ENCODE peak calls at places on chromosomes 2 and 18, in eight cellular contexts. G is AG09309, I is prostate gland, M is fibroblast of pulmonary artery, J is heart right ventricle, E is fibroblast of the aortic adventitia, A is K562, K is tibial nerve. L is an unnamed sample.

GRCh38 chr18:12777543-12777942 is 74.7 kb downstream of the PSMG2 start:
- DNase-seq in G (no peak), I (no peak), M (no peak), J (no peak), E (no peak), A (no peak), K (no peak), L (peak)

GRCh38 chr2:239002960-239003932 is 155.4 kb downstream of the TWIST2 start:
- DNase-seq in G (peak), I (no peak), M (peak), J (no peak), E (peak), A (no peak), K (peak), L (peak)

GRCh38 chr18:76823574-76823973 is 1.2 kb downstream of the ZNF236 start:
- DNase-seq in G (no peak), I (no peak), M (no peak), J (no peak), E (no peak), A (peak), K (no peak), L (no peak)

GRCh38 chr2:8190279-8190678 is 491.6 kb upstream of the ID2 start:
- DNase-seq in G (no peak), I (no peak), M (no peak), J (no peak), E (no peak), A (no peak), K (no peak), L (no peak)

GRCh38 chr18:48837676-48838075 is 113.1 kb downstream of the SMAD7 start:
- DNase-seq in G (no peak), I (no peak), M (no peak), J (no peak), E (no peak), A (no peak), K (no peak), L (no peak)

GRCh38 chr2:102037681-102038080 is 45.9 kb downstream of the IL1R2 start:
- DNase-seq in G (peak), I (no peak), M (peak), J (no peak), E (peak), A (no peak), K (peak), L (peak)

GRCh38 chr2:113281920-113282746 is 3.4 kb upstream of the PAX8 start:
- DNase-seq in G (no peak), I (no peak), M (peak), J (no peak), E (no peak), A (no peak), K (no peak), L (no peak)

GRCh38 chr18:58024139-58024538 is 19.9 kb upstream of the NEDD4L start:
- DNase-seq in G (no peak), I (no peak), M (no peak), J (no peak), E (no peak), A (no peak), K (no peak), L (peak)

GRCh38 chr2:19881866-19882265 is 19.9 kb downstream of the TTC32 start:
- DNase-seq in G (no peak), I (no peak), M (no peak), J (no peak), E (no peak), A (no peak), K (no peak), L (no peak)

GRCh38 chr2:42859006-42859552 is 66.7 kb upstream of the HAAO start:
- DNase-seq in G (peak), I (peak), M (peak), J (peak), E (peak), A (peak), K (peak), L (peak)

GRCh38 chr2:204491528-204491927 is 53.7 kb upstream of the PARD3B start:
- DNase-seq in G (no peak), I (no peak), M (peak), J (no peak), E (peak), A (no peak), K (no peak), L (no peak)

GRCh38 chr2:85596486-85597143 is 1.1 kb downstream of the RNF181 start:
- DNase-seq in G (no peak), I (no peak), M (no peak), J (no peak), E (no peak), A (no peak), K (no peak), L (no peak)

GRCh38 chr18:12307871-12308385 is at the start of gene TUBB6:
- DNase-seq in G (no peak), I (no peak), M (peak), J (peak), E (peak), A (peak), K (peak), L (peak)

GRCh38 chr2:46591562-46591961 is 112.2 kb downstream of the TMEM247 start:
- DNase-seq in G (no peak), I (no peak), M (no peak), J (no peak), E (no peak), A (no peak), K (no peak), L (no peak)

GRCh38 chr2:97919858-97920257 is 75.9 kb downstream of the TMEM131 start:
- DNase-seq in G (no peak), I (no peak), M (no peak), J (no peak), E (no peak), A (no peak), K (no peak), L (no peak)

GRCh38 chr2:239411549-239412319 is 10.9 kb upstream of the HDAC4 start:
- DNase-seq in G (no peak), I (no peak), M (no peak), J (no peak), E (no peak), A (no peak), K (no peak), L (no peak)

GRCh38 chr2:195316485-195316884 is 340.5 kb upstream of the SLC39A10 start:
- DNase-seq in G (no peak), I (no peak), M (peak), J (no peak), E (peak), A (no peak), K (no peak), L (no peak)

GRCh38 chr2:172813314-172813888 is 77.8 kb downstream of the RAPGEF4 start:
- DNase-seq in G (no peak), I (peak), M (peak), J (peak), E (peak), A (peak), K (no peak), L (peak)

GRCh38 chr18:77899972-77900754 is 650.5 kb downstream of the GALR1 start:
- DNase-seq in G (no peak), I (no peak), M (peak), J (no peak), E (no peak), A (peak), K (no peak), L (peak)

GRCh38 chr2:70641263-70641784 is 87.7 kb upstream of the TGFA start:
- DNase-seq in G (no peak), I (no peak), M (no peak), J (no peak), E (no peak), A (no peak), K (no peak), L (no peak)

DNA sequence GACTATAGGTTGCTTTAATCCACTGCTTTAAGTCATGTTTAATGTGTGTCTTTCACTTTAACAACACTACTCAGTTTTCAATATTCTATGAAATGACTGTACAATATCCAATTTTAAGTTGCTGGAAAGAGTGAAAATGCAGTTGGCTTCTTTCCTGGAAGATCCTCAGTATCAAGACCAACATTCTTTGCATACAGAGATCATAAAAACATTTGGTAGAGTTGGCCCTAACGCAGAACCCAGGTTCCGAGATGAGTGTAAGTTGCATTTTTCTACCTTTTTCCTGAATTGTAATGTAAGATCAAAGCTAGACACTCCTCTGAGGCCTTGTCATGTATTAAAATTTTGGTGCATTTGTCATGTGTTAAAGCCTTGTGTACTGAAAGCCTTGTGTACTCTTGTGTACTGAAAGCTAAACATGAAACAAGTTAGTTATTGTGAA is 42.9 kb upstream of the TNFRSF11A start:
- DNase-seq in G (peak), I (no peak), M (peak), J (no peak), E (peak), A (no peak), K (no peak), L (peak)
- H3K4me3 ChIP-seq in G (no peak), I (no peak), M (no peak), J (no peak), E (no peak), A (no peak), K (no peak), L (no peak)

GRCh38 chr2:138948070-138948539 is 167.9 kb upstream of the NXPH2 start:
- DNase-seq in G (peak), I (no peak), M (peak), J (peak), E (peak), A (no peak), K (peak), L (peak)

DNA sequence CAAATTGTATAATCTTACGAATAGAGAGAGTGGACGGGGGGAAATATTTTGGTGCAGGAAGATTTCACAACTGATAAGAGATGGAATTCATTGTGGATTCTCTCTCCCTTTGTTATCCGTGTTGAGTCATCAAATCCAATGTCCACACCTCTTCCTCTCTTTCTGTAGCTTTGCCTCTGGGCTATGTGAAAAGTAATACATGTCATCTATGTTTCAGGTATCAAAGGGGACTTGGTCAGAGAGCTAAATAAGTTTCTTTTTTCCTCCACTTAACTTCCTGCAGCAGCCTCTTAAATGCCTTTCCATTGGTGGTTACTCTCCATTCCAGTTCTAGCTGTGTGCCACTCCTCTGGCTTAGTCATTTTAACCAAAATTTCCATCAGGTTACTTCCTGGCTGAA is 169.3 kb upstream of the NXPH2 start:
- DNase-seq in G (no peak), I (no peak), M (no peak), J (no peak), E (peak), A (no peak), K (no peak), L (no peak)
- TF ChIP-seq CTCF in G (no peak), I (no peak), M (no peak), J (no peak), E (no peak), A (no peak), K (no peak), L (no peak)

GRCh38 chr2:241822264-241822623 is 13.3 kb downstream of the NEU4 start:
- DNase-seq in G (no peak), I (no peak), M (no peak), J (no peak), E (no peak), A (no peak), K (no peak), L (no peak)

GRCh38 chr2:241821460-241822263 is 12.7 kb downstream of the NEU4 start:
- DNase-seq in G (no peak), I (no peak), M (no peak), J (peak), E (no peak), A (no peak), K (no peak), L (no peak)

GRCh38 chr2:241818943-241819270 is 9.9 kb downstream of the NEU4 start:
- DNase-seq in G (no peak), I (no peak), M (no peak), J (no peak), E (no peak), A (no peak), K (no peak), L (no peak)

GRCh38 chr2:241818229-241818942 is 9.4 kb downstream of the NEU4 start:
- DNase-seq in G (no peak), I (no peak), M (no peak), J (no peak), E (no peak), A (no peak), K (no peak), L (no peak)

DNA sequence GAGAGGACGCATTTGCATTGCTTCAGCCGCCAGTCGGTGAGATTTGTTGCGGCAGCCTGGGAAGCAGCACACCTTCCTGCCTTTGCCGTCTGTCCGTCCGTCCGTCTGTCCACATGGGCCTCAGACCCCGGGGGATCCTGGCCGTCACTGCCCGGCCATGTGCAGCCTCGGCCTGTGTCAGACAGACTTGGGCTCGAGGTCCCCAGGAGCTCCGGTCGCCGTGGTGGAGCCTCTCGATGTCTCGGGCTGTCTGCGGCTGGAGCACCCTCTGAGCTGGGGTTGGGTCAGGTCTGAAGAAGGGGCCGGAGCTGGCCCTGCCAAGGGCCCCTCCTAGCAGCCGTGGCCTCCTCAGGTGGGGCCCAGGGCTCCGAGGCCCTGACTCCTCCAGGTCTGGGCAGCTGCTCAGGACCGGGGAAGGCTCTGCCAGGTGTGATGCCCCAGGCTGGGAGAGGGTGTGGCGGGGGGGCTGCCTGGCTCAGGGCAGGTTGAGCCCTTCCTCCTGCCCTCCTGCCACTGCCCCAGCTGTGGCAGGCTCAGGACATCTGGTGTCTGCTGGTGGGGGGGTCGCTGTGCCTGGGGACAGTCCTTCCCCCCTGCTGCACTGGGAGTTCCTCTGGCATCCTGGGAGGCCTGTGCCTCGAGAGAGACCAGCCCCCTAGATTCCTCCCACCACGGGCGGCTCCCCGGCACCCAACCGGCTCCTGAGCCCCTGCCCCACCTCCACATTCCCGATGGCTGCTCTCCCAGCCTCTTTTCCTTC is 11.8 kb downstream of the NEU4 start:
- DNase-seq in G (no peak), I (no peak), M (no peak), J (no peak), E (no peak), A (no peak), K (no peak), L (no peak)
- H3K4me3 ChIP-seq in G (no peak), I (no peak), M (no peak), J (peak), E (no peak), A (no peak), K (no peak), L (no peak)

GRCh38 chr18:63028380-63028779 is 291.2 kb downstream of the BCL2 start:
- DNase-seq in G (no peak), I (no peak), M (no peak), J (no peak), E (no peak), A (no peak), K (no peak), L (no peak)

GRCh38 chr18:63022429-63023022 is 297.0 kb downstream of the BCL2 start:
- DNase-seq in G (no peak), I (no peak), M (no peak), J (no peak), E (no peak), A (peak), K (no peak), L (no peak)

DNA sequence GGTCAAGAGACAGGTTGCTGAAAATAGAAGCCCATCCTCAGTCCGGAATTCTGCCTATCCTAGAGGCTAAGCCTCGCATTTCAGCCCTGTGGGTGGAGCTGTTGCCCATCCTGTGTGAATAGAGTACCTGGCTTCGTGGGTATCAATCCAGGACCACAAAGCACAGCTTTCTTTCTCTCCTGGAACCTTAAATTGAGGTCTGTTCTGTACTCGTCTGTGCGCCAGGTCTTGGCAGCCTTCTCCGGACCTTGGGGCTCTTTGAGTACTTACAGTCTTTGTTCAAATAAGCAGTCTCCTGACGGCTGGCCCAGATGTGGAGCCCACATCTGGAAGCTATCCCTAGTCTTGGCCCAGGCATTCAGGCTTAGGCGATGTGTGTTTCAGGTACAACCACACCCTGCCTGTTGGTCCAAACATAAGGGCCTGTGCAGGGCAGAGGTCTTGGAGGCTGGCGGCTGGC is 294.3 kb downstream of the BCL2 start:
- DNase-seq in G (no peak), I (peak), M (peak), J (peak), E (no peak), A (peak), K (no peak), L (no peak)
- TF ChIP-seq CTCF in G (no peak), I (no peak), M (peak), J (peak), E (peak), A (peak), K (peak), L (peak)

GRCh38 chr18:47262397-47263196 is 11.1 kb upstream of the SKOR2 start:
- DNase-seq in G (no peak), I (no peak), M (no peak), J (no peak), E (no peak), A (no peak), K (no peak), L (no peak)

GRCh38 chr18:47261902-47262301 is 10.4 kb upstream of the SKOR2 start:
- DNase-seq in G (no peak), I (no peak), M (no peak), J (no peak), E (no peak), A (no peak), K (no peak), L (no peak)

GRCh38 chr18:47260138-47260923 is 8.9 kb upstream of the SKOR2 start:
- DNase-seq in G (no peak), I (peak), M (peak), J (peak), E (peak), A (peak), K (no peak), L (peak)

GRCh38 chr18:47263197-47263827 is 11.9 kb upstream of the SKOR2 start:
- DNase-seq in G (no peak), I (no peak), M (no peak), J (no peak), E (no peak), A (peak), K (no peak), L (no peak)

DNA sequence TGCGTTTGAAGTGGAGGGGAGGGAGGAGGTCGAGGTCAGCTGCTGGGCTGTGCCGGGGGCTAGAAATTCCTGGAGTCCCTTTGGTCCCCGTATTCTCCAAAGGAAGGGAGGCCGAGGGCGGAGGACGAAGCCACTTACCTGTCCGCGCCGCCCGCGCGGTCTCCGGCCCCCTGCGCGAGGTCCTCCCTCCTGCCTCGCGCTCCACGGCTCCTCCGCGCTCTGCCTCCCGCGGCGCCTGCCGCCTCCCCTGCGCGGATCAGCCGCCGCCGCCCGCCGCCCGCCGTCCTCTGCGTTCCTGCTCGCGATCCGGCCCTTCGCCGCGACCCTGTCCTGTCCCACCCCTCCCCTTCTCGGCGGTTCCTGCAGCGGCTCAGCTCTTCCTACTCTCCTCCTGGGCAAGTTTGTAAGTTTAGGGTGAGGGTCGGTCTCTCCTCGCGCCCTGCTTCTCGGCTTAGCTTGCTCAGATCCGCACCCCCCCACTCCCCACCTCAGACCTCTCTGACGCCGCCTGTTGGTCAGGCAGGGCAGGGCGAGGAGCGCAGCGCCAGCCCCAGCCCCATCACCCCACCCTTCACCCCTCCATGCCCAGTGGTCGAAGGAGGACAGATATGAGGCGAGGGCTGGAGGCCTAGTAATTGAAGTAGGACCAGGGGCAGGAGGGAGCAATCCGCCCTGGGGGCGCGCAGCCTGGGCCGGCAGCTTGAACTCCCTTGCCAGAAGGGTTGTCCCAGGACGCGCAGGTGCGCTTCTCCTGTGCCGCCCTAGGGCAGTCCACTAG is 9.7 kb upstream of the SKOR2 start:
- DNase-seq in G (no peak), I (no peak), M (no peak), J (no peak), E (no peak), A (no peak), K (no peak), L (no peak)
- H3K4me3 ChIP-seq in G (no peak), I (no peak), M (no peak), J (no peak), E (no peak), A (no peak), K (no peak), L (no peak)

DNA sequence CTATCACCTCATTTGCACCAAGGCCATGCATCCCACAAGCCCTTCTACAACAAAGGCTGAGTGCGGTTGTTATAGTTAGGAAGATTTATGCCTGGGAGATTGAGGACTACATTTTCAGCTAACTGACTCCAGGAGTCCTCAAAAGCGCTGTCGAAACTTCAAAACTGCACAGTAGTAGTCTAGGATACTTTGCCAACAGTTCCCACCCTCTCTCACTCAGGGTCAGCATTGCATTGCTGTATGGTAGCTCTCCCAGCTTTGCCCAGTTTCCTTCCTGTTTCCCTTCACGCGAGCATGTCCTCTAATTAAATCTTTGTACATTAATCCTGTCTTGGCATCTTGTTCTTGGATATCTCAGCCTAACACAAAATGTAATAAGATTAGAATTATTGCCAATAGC is 420.6 kb upstream of the UBE2E3 start:
- DNase-seq in G (no peak), I (no peak), M (peak), J (no peak), E (no peak), A (no peak), K (no peak), L (peak)
- TF ChIP-seq CTCF in G (peak), I (no peak), M (no peak), J (no peak), E (no peak), A (no peak), K (no peak), L (no peak)